ENCODE peak calls at places on chromosomes 16 and 17, in seven cellular contexts. A, Z, R, F, P, Y and H are unnamed samples.

GRCh38 chr17:57035971-57036481 is 49.0 kb upstream of the AKAP1 start:
- DNase-seq in R (no peak), F (peak; percentile 46), P (no peak), Z (no peak), A (peak; percentile 12), Y (no peak), H (no peak)

GRCh38 chr17:28828294-28829040 is 14.1 kb downstream of the FAM222B start:
- DNase-seq in F (no peak), Y (no peak), R (peak; percentile 40), Z (peak; percentile 22), A (no peak), P (no peak), H (no peak)

GRCh38 chr17:74190154-74190553 is 13.3 kb upstream of the RPL38 start:
- DNase-seq in A (peak; percentile 43), F (no peak), R (peak; percentile 58), P (no peak), Z (peak; percentile 74), Y (no peak), H (no peak)

GRCh38 chr17:2410951-2411350 is 10.1 kb upstream of the MNT start:
- DNase-seq in Z (no peak), R (no peak), F (no peak), A (no peak), Y (no peak), P (no peak), H (no peak)

GRCh38 chr17:10021239-10021638 is 116.2 kb upstream of the RCVRN start:
- DNase-seq in F (no peak), A (no peak), Y (no peak), R (peak; percentile 38), P (peak; percentile 52), Z (no peak), H (peak; percentile 33)

GRCh38 chr17:19533036-19533717 is 477 bp upstream of the SLC47A1 start:
- DNase-seq in A (no peak), Y (no peak), F (no peak), P (no peak), Z (no peak), R (no peak), H (no peak)

GRCh38 chr17:58527306-58527705 is 12.9 kb upstream of the MTMR4 start:
- DNase-seq in Z (peak; percentile 17), F (no peak), P (no peak), A (no peak), Y (no peak), R (no peak), H (no peak)

GRCh38 chr16:62064173-62064572 is 27.9 kb upstream of the CDH8 start:
- DNase-seq in R (no peak), A (no peak), Z (no peak), F (no peak), Y (no peak), P (no peak), H (no peak)

GRCh38 chr16:1428511-1428910 is 2.4 kb upstream of the PERCC1 start:
- DNase-seq in F (no peak), A (no peak), P (no peak), R (no peak), Y (no peak), Z (peak; percentile 10), H (peak; percentile 51)

GRCh38 chr17:60106377-60107059 is 27.8 kb upstream of the HEATR6 start:
- DNase-seq in Y (no peak), Z (peak; percentile 51), R (peak; percentile 66), A (no peak), P (no peak), F (no peak), H (no peak)

GRCh38 chr16:68244903-68245853 is at the start of gene PLA2G15:
- DNase-seq in F (peak; percentile 99), Y (peak; percentile 93), A (peak; percentile 93), Z (peak; percentile 96), R (peak; percentile 96), P (peak; percentile 94), H (peak; percentile 98)

GRCh38 chr16:48870141-48870540 is 260.2 kb upstream of the N4BP1 start:
- DNase-seq in F (no peak), R (no peak), Y (no peak), P (no peak), Z (no peak), A (no peak), H (no peak)

GRCh38 chr16:411576-412265 is 10.0 kb downstream of the DECR2 start:
- DNase-seq in P (no peak), A (no peak), Z (no peak), Y (no peak), F (no peak), R (no peak), H (no peak)

GRCh38 chr16:19419691-19420060 is 2.0 kb downstream of the TMC5 start:
- DNase-seq in Y (no peak), F (no peak), Z (no peak), P (no peak), A (peak; percentile 85), R (no peak), H (no peak)

GRCh38 chr16:89860747-89861304 is 12.6 kb upstream of the TCF25 start:
- DNase-seq in A (peak; percentile 32), F (peak; percentile 49), P (peak; percentile 31), Z (peak; percentile 48), Y (peak; percentile 79), R (peak; percentile 24), H (peak; percentile 80)
- TF ChIP-seq CTCF in A (peak; percentile 91), F (peak; percentile 95), P (peak; percentile 83), Z (peak; percentile 92), Y (peak; percentile 94), R (peak; percentile 85), H (peak; percentile 96)

DNA sequence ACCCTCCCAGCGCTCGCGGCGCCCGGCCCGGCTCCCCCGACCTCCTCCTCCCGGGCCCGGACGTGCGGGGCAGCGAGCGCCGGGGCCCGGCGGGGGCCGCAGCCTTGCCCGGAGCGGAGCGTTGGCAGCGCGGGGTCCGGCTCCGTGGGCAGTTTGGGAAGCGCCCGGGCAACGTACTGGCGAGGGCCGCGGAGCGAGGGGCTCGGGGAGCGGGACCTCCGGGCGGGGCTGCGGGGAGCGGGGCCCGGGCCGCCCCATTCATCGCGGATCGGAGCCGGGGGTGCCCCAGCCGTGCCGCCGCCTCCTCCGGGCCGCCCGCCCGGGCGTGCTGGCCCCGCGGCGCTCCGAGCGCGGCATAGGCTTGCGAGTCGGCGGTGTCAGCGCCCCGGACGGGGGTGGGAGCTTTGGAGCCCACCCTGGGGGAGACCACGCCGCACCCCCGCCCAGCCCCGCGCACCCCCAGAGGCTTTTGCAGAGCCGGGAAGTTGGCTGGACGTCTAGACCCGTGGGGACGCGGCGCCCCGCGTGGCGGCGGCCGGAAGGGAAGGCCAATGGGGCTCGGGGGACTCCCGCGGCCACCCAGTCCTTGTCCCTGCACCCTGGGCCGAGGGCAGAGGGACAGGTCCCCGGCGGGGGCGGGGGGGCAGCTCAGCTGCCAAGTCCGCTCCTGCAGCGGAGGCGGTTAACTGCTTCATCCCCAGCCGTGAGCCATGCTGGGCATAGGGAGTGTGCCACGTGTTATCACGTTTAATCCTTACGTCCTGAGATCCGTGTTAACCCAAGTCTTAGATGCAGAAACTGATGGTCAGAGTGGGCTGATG is 852 bp downstream of the ZNF469 start:
- DNase-seq in Y (peak; percentile 71), A (no peak), P (no peak), F (no peak), Z (peak; percentile 31), R (peak; percentile 58), H (peak; percentile 60)
- TF ChIP-seq CTCF in Y (peak; percentile 62), A (no peak), P (peak; percentile 46), F (peak; percentile 40), Z (peak; percentile 42), R (peak; percentile 61), H (peak; percentile 41)

DNA sequence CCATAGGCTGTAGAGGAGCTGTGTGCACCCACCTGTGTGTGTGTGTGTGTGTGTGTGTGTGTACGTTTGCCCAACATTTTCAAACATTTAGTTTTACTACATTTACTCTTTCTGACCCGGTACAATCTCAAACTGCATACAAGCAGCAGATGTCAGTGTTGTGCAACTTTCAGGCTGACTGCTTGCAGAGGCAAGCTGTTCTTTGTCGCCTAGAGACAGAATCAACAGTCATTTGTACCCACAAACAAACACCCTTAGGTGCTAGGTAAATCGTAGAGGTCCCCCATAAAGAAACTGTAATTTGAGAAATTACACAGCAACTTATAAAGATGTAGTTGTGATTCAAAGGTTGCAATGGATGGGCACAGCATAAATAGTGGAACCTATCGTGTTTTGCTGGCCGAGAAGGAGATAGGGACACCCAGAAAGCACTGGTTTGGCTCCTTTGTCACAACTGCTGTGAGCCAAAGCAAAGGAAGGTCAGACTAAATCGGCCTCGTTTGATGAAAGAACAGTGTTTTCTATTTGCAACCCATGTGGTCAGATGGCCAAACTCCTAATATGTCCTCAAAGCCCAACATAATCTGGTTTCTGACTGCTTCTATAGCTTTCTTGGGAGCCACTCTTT is 478.4 kb downstream of the TOX3 start:
- DNase-seq in P (no peak), F (no peak), A (peak; percentile 10), Y (no peak), Z (peak; percentile 25), R (peak; percentile 25), H (peak; percentile 27)
- TF ChIP-seq CTCF in P (no peak), F (peak; percentile 26), A (peak; percentile 13), Y (no peak), Z (no peak), R (no peak), H (peak; percentile 40)

GRCh38 chr17:44081681-44082080 is 11.1 kb downstream of the G6PC3 start:
- DNase-seq in P (no peak), Y (no peak), Z (no peak), F (no peak), A (no peak), R (peak; percentile 66), H (no peak)

GRCh38 chr17:44082206-44082605 is 11.7 kb downstream of the G6PC3 start:
- DNase-seq in F (no peak), Y (no peak), P (no peak), A (no peak), R (no peak), Z (no peak), H (no peak)

GRCh38 chr17:44084921-44085320 is 14.4 kb downstream of the G6PC3 start:
- DNase-seq in Z (no peak), P (no peak), Y (no peak), F (no peak), A (no peak), R (no peak), H (no peak)

GRCh38 chr17:44083250-44083849 is 12.8 kb downstream of the G6PC3 start:
- DNase-seq in R (no peak), F (no peak), A (peak; percentile 29), P (no peak), Z (no peak), Y (no peak), H (no peak)

DNA sequence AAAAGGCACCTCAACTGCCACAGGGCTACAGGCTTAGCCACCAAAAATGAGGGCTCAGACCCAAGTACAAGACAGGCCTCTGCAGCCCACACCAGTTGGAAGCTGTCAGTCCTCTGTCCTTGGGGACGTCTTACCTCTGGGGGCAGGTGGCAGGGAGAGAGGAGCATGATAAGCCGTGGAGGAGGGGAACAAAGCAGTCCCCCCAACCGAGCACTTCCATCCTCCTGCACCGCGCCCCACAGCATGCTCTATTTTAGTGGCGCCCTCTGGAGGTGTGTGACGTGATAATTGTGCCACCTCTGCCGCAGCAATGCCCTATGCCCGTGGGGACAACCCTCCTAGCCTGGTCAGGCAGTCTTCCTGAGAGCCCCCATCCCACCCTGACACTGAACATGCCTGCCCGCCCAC is 13.6 kb downstream of the G6PC3 start:
- DNase-seq in R (no peak), F (no peak), Y (no peak), P (no peak), A (no peak), Z (no peak), H (peak; percentile 39)
- TF ChIP-seq CTCF in R (peak; percentile 39), F (peak; percentile 27), Y (no peak), P (no peak), A (peak; percentile 33), Z (peak; percentile 26), H (peak; percentile 14)